ENCODE peak calls at places on chromosomes 4 and X, in four cellular contexts. D, Y, U and A are unnamed samples.

GRCh38 chr4:15368906-15369305 is 58.9 kb upstream of the C1QTNF7 start:
- DNase-seq in D (no peak), Y (no peak), U (no peak), A (no peak)

GRCh38 chr4:47538516-47538915 is 53.4 kb downstream of the ATP10D start:
- DNase-seq in D (no peak), Y (no peak), U (no peak), A (no peak)

GRCh38 chrX:47179221-47179927 is 14.3 kb upstream of the UBA1 start:
- DNase-seq in D (no peak), Y (no peak), U (no peak), A (no peak)

GRCh38 chrX:20418379-20418778 is 151.7 kb upstream of the RPS6KA3 start:
- DNase-seq in D (no peak), Y (no peak), U (no peak), A (no peak)

GRCh38 chrX:132909643-132910042 is 48.8 kb downstream of the HS6ST2 start:
- DNase-seq in D (no peak), Y (no peak), U (no peak), A (no peak)

GRCh38 chr4:72463724-72464123 is 105.3 kb downstream of the ADAMTS3 start:
- DNase-seq in D (no peak), Y (no peak), U (no peak), A (no peak)

GRCh38 chrX:22105231-22105630 is 73.1 kb downstream of the PHEX start:
- DNase-seq in D (no peak), Y (no peak), U (no peak), A (no peak)

GRCh38 chrX:39773923-39774803 is 323.6 kb downstream of the BCOR start:
- DNase-seq in D (no peak), Y (no peak), U (peak), A (no peak)

GRCh38 chr4:168787801-168788200 is 222.3 kb downstream of the CBR4 start:
- DNase-seq in D (no peak), Y (no peak), U (no peak), A (no peak)

GRCh38 chrX:140701480-140701879 is 8.1 kb upstream of the LINC00632 start:
- DNase-seq in D (no peak), Y (no peak), U (no peak), A (peak)

GRCh38 chrX:5876984-5877655 is 351.5 kb downstream of the NLGN4X start:
- DNase-seq in D (peak), Y (no peak), U (no peak), A (peak)

GRCh38 chr4:22515145-22515887 is 550 bp downstream of the ADGRA3 start:
- DNase-seq in D (peak), Y (no peak), U (peak), A (peak)

GRCh38 chr4:48047421-48047844 is 30.9 kb downstream of the NIPAL1 start:
- DNase-seq in D (no peak), Y (peak), U (no peak), A (no peak)

GRCh38 chrX:26470946-26471345 is 255.0 kb downstream of the MAGEB5 start:
- DNase-seq in D (no peak), Y (no peak), U (no peak), A (no peak)

GRCh38 chrX:17559728-17560379 is 177.4 kb upstream of the SCML1 start:
- DNase-seq in D (no peak), Y (no peak), U (no peak), A (peak)
- TF ChIP-seq TARDBP in D (no peak), Y (no peak), U (no peak), A (no peak)

GRCh38 chrX:42695800-42696358 is 82.1 kb downstream of the PPP1R2C start:
- DNase-seq in D (no peak), Y (no peak), U (no peak), A (no peak)
- TF ChIP-seq BHLHE40 in D (no peak), Y (no peak), U (no peak), A (no peak)

GRCh38 chrX:70172226-70172625 is 5.1 kb upstream of the DGAT2L6 start:
- DNase-seq in D (no peak), Y (no peak), U (no peak), A (no peak)

GRCh38 chrX:70174754-70175153 is 2.5 kb upstream of the DGAT2L6 start:
- DNase-seq in D (no peak), Y (no peak), U (no peak), A (no peak)

GRCh38 chrX:70172964-70173363 is 4.3 kb upstream of the DGAT2L6 start:
- DNase-seq in D (no peak), Y (no peak), U (no peak), A (no peak)

GRCh38 chrX:70169281-70169680 is 8.0 kb upstream of the DGAT2L6 start:
- DNase-seq in D (no peak), Y (no peak), U (no peak), A (no peak)

GRCh38 chrX:70171636-70172035 is 5.6 kb upstream of the DGAT2L6 start:
- DNase-seq in D (no peak), Y (no peak), U (no peak), A (no peak)
- TF ChIP-seq FOXM1 in D (no peak), Y (no peak), U (no peak), A (no peak)

GRCh38 chrX:123185714-123186113 is 1.6 kb downstream of the GRIA3 start:
- DNase-seq in D (no peak), Y (no peak), U (no peak), A (no peak)

GRCh38 chrX:123188081-123188480 is 4.0 kb downstream of the GRIA3 start:
- DNase-seq in D (no peak), Y (no peak), U (no peak), A (no peak)

GRCh38 chrX:123186796-123187195 is 2.7 kb downstream of the GRIA3 start:
- DNase-seq in D (no peak), Y (no peak), U (no peak), A (no peak)

GRCh38 chrX:123189318-123189717 is 5.2 kb downstream of the GRIA3 start:
- DNase-seq in D (no peak), Y (no peak), U (no peak), A (no peak)

GRCh38 chrX:123190096-123190495 is 6.0 kb downstream of the GRIA3 start:
- DNase-seq in D (no peak), Y (no peak), U (no peak), A (no peak)
- TF ChIP-seq TARDBP in D (no peak), Y (no peak), U (no peak), A (no peak)

GRCh38 chr4:67048530-67048929 is 496.8 kb downstream of the CENPC start:
- DNase-seq in D (no peak), Y (no peak), U (no peak), A (no peak)
- TF ChIP-seq BHLHE40 in D (no peak), Y (no peak), U (no peak), A (no peak)

GRCh38 chrX:72358313-72358712 is 52.6 kb upstream of the CITED1 start:
- DNase-seq in D (no peak), Y (no peak), U (no peak), A (no peak)
- TF ChIP-seq FOXM1 in D (no peak), Y (no peak), U (no peak), A (no peak)

DNA sequence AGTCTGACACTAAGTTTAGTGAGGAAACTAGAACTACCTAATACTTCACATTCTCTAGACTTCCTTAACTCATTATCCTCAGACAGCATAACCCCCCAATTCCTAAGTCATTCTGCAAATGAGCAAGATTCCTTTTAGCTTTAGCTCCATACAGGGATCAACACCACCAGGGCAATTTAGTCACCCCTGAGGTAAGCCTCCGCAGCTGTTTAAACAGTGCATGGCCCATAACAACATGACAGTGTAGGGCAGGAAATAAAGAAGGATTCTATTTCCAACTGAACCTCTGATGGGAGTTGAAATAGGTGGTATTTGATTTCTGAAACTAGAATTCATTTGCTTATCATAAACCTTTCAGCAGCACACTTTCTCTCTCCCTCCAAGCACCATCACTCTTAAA is 112.8 kb upstream of the DKK2 start:
- DNase-seq in D (no peak), Y (no peak), U (no peak), A (no peak)
- TF ChIP-seq TARDBP in D (no peak), Y (no peak), U (no peak), A (no peak)